ENCODE peak calls at places on chromosomes 13 and 19, in five cellular contexts. P is stomach, M is transverse colon, A is GM12891, R is prostate gland. N is an unnamed sample.

GRCh38 chr13:31610270-31610998 is 128.9 kb upstream of the RXFP2 start:
- DNase-seq in M (no peak), A (no peak), R (no peak), P (no peak), N (no peak)

GRCh38 chr13:20521388-20521787 is 4.3 kb downstream of the CRYL1 start:
- DNase-seq in R (no peak), P (no peak), A (no peak), M (no peak), N (no peak)

GRCh38 chr19:55253842-55254624 is 4.8 kb downstream of the PPP6R1 start:
- DNase-seq in R (no peak), P (peak), A (peak), M (peak), N (peak)

GRCh38 chr19:54335164-54335563 is 3.8 kb downstream of the LILRA4 start:
- DNase-seq in R (no peak), M (no peak), P (no peak), A (no peak), N (no peak)

GRCh38 chr19:662207-662961 is 630 bp downstream of the RNF126 start:
- DNase-seq in M (peak), A (no peak), R (no peak), P (peak), N (peak)

GRCh38 chr13:45851171-45851889 is at the start of gene SIAH3:
- DNase-seq in R (no peak), P (no peak), M (no peak), A (no peak), N (no peak)

GRCh38 chr19:56118666-56119584 is 2.2 kb downstream of the ZNF787 start:
- DNase-seq in R (no peak), P (no peak), A (no peak), M (no peak), N (no peak)

GRCh38 chr13:20354722-20355121 is 122.6 kb upstream of the GJB6 start:
- DNase-seq in M (no peak), P (no peak), A (no peak), R (no peak), N (no peak)

GRCh38 chr13:86585826-86586225 is 786.6 kb upstream of the SLITRK6 start:
- DNase-seq in P (no peak), R (no peak), A (no peak), M (peak), N (no peak)

GRCh38 chr13:37870895-37871550 is 1.5 kb upstream of the TRPC4 start:
- DNase-seq in P (no peak), M (no peak), A (no peak), R (no peak), N (no peak)

GRCh38 chr13:23140492-23140891 is 40.3 kb upstream of the SGCG start:
- DNase-seq in P (no peak), M (no peak), A (no peak), R (no peak), N (no peak)

GRCh38 chr19:19575411-19575810 is 37.3 kb downstream of the CILP2 start:
- DNase-seq in A (no peak), M (no peak), P (no peak), R (no peak), N (no peak)

GRCh38 chr13:66506979-66507378 is 723.2 kb downstream of the PCDH9 start:
- DNase-seq in R (no peak), P (no peak), M (no peak), A (no peak), N (no peak)

GRCh38 chr19:33468361-33469170 is 53.0 kb downstream of the PEPD start:
- DNase-seq in M (no peak), A (no peak), P (no peak), R (no peak), N (no peak)

GRCh38 chr19:54282706-54283105 is 1.8 kb upstream of the LILRB2 start:
- DNase-seq in P (no peak), R (no peak), A (no peak), M (no peak), N (no peak)

GRCh38 chr13:87667686-87668085 is 3.5 kb upstream of the SLITRK5 start:
- DNase-seq in A (no peak), M (no peak), R (no peak), P (no peak), N (no peak)

GRCh38 chr19:4866595-4867424 is 657 bp downstream of the PLIN3 start:
- DNase-seq in A (no peak), R (peak), M (peak), P (peak), N (peak)
- TF ChIP-seq POLR2A in A (no peak), R (no peak), M (no peak), P (no peak), N (no peak)

DNA sequence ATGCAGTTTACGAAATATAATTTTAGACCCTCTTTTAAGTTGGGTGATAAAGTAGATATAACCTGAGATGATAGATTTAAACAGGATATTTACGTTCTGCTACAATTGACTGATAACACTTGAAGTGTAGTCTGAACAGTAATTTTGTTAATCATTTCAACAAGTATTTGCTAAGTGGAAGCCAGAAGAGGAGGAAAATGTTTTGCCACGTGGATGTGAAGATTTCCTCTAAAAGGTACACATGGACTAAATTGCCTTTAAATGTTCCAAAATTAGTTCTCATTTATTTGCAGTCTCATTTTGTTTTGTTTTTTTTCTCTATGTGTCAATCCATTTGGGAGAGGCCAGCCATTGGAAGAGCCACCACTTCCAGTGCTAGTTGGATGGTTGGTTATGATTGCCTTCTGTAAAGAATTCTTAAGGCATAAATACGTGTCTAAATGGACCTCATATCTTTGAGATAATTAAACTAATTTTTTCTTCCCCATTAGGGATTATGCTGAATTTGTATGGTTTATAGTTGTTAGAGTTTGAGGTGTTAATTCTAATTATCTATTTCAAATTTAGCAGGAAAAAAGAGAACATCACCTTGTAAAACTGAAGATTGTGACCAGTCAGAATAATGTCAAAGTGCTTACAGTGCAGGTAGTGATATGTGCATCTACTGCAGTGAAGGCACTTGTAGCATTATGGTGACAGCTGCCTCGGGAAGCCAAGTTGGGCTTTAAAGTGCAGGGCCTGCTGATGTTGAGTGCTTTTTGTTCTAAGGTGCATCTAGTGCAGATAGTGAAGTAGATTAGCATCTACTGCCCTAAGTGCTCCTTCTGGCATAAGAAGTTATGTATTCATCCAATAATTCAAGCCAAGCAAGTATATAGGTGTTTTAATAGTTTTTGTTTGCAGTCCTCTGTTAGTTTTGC is 2.8 kb downstream of the MIR17HG start:
- DNase-seq in A (no peak), R (no peak), M (no peak), P (no peak), N (no peak)
- TF ChIP-seq POLR2AphosphoS5 in A (no peak), R (no peak), M (no peak), P (no peak), N (peak)

DNA sequence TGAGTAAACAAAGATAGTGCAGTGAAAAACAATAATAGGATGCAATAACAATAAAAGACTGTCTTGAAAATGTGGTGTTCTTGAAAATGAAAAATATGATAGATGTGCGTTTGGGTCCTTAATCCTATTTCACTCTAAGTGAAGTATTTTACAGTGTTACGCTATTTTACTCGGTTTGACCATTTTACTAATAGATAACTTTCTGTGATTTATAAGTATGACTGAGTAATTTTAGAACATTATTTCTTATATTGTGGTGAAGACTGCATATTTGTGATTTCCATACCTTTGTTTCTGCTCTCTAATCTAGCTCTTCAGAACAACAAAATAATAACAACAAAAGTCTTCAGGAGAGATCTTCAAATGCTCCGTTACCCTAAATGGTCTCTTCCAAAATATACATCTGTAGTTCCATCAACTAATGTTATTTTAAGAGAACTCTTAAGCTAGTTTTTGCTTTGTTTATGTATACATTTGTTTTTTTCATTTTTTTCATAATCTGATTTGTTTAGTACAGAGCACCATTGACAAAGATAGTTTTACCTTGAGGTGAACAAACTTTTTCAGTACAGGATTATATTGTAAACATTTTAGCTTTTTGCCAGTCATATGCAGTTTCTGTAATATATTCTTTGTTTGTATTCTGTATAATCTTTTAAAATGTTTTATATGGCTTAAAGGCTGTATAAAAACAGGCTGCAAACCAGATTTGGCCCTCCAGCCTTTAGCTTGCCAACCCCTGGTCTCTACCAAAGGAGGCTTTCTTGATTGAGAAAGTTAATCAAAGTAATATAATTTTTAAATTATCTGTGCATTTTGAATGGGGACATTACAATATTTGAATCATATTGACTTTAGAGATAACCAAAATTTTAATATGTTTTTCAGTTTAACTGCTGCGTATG is 1572.7 kb upstream of the PRR20A start:
- DNase-seq in P (no peak), R (no peak), A (no peak), M (no peak), N (no peak)
- TF ChIP-seq POLR2A in P (no peak), R (no peak), A (no peak), M (no peak), N (no peak)

GRCh38 chr19:18373892-18374629 is 11.9 kb upstream of the GDF15 start:
- DNase-seq in P (peak), R (peak), M (peak), A (peak), N (peak)
- TF ChIP-seq POLR2AphosphoS5 in P (peak), R (peak), M (peak), A (peak), N (peak)

DNA sequence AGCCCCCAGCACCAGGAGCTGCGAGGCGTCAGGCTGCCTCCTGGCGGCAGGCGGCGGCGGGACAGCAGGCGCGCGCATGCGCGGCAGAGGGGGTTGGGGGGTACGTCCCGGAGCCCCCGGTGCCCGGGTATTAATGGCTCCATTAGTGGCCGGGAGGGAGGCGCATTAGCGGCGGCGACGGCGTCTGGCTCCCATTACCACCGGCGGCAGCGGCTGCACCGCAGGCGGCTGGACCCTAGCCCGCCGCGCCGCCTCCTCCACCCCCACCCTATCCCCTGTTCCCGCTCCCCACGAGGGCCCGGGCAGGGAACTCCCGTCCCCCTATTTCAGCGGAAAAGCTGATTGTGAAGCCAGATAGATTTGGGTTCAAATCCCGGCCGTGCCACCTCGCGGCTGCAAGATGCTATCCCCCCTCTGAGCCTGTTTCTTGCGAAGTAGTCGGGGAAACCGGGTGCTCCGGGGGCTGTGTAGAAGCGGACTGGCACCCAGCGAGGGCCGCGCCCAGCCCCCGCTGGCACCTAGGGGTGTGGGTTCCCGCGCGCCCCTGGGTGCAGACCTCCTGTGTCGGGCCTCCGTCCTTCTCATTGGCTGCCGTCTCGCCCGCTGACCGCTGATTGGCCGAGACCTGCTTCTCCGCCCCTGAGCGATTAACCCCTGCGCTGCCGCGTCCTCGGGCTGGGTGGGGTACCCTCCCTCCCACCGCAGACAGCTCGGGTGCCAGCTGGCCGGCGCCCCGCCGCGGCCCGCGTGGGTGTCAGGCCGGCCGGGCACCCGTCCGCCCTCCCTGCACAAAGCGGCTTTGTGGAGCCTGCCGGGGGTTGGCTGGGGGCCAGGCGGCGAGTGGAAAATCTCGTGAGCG is 11.1 kb downstream of the CIC start:
- DNase-seq in P (peak), A (peak), M (peak), R (peak), N (peak)
- TF ChIP-seq POLR2A in P (no peak), A (peak), M (no peak), R (peak), N (peak)

DNA sequence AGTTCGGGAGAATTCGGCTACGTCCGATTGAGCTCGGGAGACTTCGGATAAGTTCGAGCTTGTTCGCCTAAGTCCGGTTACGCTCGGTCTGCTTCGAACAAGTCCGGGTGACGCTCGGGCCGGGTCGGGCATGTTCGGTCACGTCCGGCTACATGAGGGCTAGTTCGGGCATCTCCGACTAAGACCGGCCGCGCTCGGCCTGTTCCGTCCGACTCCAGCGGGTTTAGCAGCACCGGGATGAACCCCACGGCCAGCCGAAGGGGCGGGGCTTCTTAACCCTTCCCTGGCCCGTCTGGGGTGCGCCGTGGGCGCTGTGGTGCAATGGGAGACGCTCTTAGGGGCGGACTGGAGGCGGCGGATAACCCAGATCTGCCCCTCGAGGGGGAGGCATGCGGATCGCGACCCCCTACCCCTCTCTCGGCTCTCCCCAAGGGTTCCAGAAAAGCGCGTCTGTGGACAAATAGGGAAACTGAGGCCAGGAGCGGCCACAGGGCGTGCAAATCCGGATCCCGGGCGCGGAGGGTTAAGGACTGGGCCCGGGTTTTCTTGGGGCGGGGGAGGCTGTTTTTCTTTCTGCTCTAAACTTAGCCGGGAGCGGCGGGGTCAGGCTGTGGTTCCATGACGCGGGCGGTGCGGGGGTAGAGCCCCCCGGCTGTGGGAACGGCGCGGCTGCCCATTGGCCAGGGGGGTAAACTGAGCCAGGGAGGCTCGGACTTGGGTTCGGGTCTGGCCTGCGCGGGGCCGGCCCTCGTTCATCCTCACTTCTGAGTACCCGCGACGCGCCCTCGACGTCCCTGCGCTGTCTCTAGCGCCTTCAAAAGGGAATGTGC is 1.5 kb downstream of the PDE4C start:
- DNase-seq in M (peak), P (peak), A (peak), R (peak), N (peak)
- TF ChIP-seq POLR2AphosphoS5 in M (no peak), P (no peak), A (no peak), R (peak), N (no peak)

GRCh38 chr19:5782945-5783919 is 1.3 kb downstream of the PRR22 start:
- DNase-seq in M (no peak), A (no peak), R (no peak), P (no peak), N (no peak)
- TF ChIP-seq POLR2A in M (no peak), A (no peak), R (no peak), P (no peak), N (no peak)

GRCh38 chr19:58439576-58440554 is at the start of gene ZNF132:
- DNase-seq in A (peak), R (peak), M (peak), P (peak), N (peak)
- TF ChIP-seq POLR2AphosphoS5 in A (peak), R (peak), M (peak), P (peak), N (no peak)

GRCh38 chr19:51573331-51573730 is 2.2 kb downstream of the ZNF175 start:
- DNase-seq in R (no peak), M (no peak), P (no peak), A (no peak), N (no peak)

GRCh38 chr19:51571599-51571998 is 516 bp downstream of the ZNF175 start:
- DNase-seq in P (no peak), M (no peak), A (no peak), R (no peak), N (no peak)

GRCh38 chr19:51570962-51571575 is at the start of gene ZNF175:
- DNase-seq in A (no peak), P (peak), R (peak), M (peak), N (peak)

GRCh38 chr19:51572415-51572814 is 1.3 kb downstream of the ZNF175 start:
- DNase-seq in M (no peak), P (no peak), A (no peak), R (no peak), N (no peak)

DNA sequence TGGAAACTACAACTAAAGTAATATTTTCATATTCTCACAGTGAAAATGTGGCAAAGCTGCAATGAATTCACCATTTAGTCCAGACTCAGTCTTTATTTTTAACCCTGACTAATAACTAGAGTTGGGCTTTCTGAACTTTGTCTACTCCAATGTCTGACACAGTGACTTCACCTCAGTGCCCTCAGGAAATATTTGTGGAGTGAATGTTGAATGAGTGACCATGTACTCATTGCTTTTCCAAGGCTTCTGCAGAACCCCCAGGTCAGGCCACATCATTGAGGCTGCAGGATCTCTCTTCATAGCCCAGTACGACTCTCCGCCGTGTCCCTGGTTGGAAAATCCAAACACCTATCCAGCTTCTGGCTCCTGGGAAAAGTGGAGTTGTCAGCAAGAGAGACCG is 1.8 kb downstream of the ZNF175 start:
- DNase-seq in R (no peak), M (no peak), P (no peak), A (no peak), N (no peak)
- TF ChIP-seq POLR2A in R (no peak), M (no peak), P (no peak), A (no peak), N (no peak)

N was measured in GM12892.